ENCODE peak calls at places on chromosomes 16 and 17, in six cellular contexts. B is ELF-1; T is OCI-M1; Q is GF-D8; Z is ovary; U is naive thymus-derived CD8-positive, alpha-beta T cell. D is an unnamed sample.

GRCh38 chr17:74130841-74131240 is 72.6 kb upstream of the RPL38 start:
- DNase-seq in T (no peak), B (no peak), Q (no peak), Z (no peak), U (no peak), D (no peak)

GRCh38 chr16:21104124-21104860 is 46.4 kb downstream of the DNAH3 start:
- DNase-seq in Q (no peak), T (no peak), U (no peak), Z (no peak), B (no peak), D (no peak)

GRCh38 chr17:78356163-78356713 is 3.6 kb downstream of the SOCS3 start:
- DNase-seq in U (peak), T (peak), Q (no peak), B (peak), Z (no peak), D (peak)

GRCh38 chr16:28531777-28532744 is 6.7 kb downstream of the NUPR1 start:
- DNase-seq in U (no peak), Q (no peak), Z (no peak), T (peak), B (peak), D (no peak)

GRCh38 chr17:29179232-29180036 is 764 bp downstream of the MYO18A start:
- DNase-seq in U (no peak), Z (peak), Q (no peak), T (peak), B (peak), D (peak)

GRCh38 chr16:8496364-8496763 is 93.9 kb downstream of the TMEM114 start:
- DNase-seq in T (no peak), Q (no peak), B (no peak), Z (no peak), U (no peak), D (no peak)

GRCh38 chr16:48317614-48318013 is 67.6 kb downstream of the SIAH1 start:
- DNase-seq in Q (no peak), Z (no peak), U (no peak), B (no peak), T (peak), D (no peak)

GRCh38 chr16:22007159-22007508 is 777 bp upstream of the MOSMO start:
- DNase-seq in Z (no peak), B (no peak), U (no peak), Q (no peak), T (no peak), D (no peak)

GRCh38 chr17:15744885-15745284 is 12.8 kb downstream of the TBC1D26 start:
- DNase-seq in Q (no peak), T (no peak), Z (no peak), U (no peak), B (peak), D (no peak)

GRCh38 chr17:81396722-81397313 is 1.6 kb downstream of the BAHCC1 start:
- DNase-seq in U (peak), Z (no peak), B (peak), Q (no peak), T (no peak), D (no peak)

GRCh38 chr17:80529104-80529903 is 15.3 kb upstream of the RPTOR start:
- DNase-seq in Z (no peak), B (no peak), T (no peak), Q (no peak), U (no peak), D (no peak)

GRCh38 chr17:29110372-29110757 is 67.4 kb downstream of the PIPOX start:
- DNase-seq in T (no peak), Z (no peak), Q (no peak), B (no peak), U (no peak), D (no peak)

GRCh38 chr17:81513669-81514484 is 1.3 kb upstream of the ACTG1 start:
- DNase-seq in T (no peak), U (peak), B (peak), Z (peak), Q (peak), D (peak)

GRCh38 chr17:42879596-42879985 is 21.0 kb upstream of the G6PC1 start:
- DNase-seq in Q (no peak), U (no peak), B (no peak), Z (no peak), T (no peak), D (no peak)

GRCh38 chr17:32609085-32609484 is 122.3 kb downstream of the CDK5R1 start:
- DNase-seq in Z (no peak), T (peak), B (no peak), U (peak), Q (peak), D (peak)

GRCh38 chr17:79826210-79826680 is 13.0 kb downstream of the CBX4 start:
- DNase-seq in T (peak), Z (no peak), Q (peak), B (no peak), U (no peak), D (no peak)

GRCh38 chr16:13913374-13914292 is 6.3 kb upstream of the ERCC4 start:
- DNase-seq in T (no peak), B (no peak), Z (no peak), U (no peak), Q (no peak), D (no peak)

GRCh38 chr17:7034955-7035590 is 742 bp upstream of the SLC16A13 start:
- DNase-seq in Q (no peak), T (no peak), Z (no peak), U (peak), B (no peak), D (no peak)

GRCh38 chr17:79702071-79702470 is 28.7 kb upstream of the ENPP7 start:
- DNase-seq in U (no peak), Q (no peak), B (peak), T (no peak), Z (no peak), D (no peak)

GRCh38 chr17:31392002-31392855 is 754 bp downstream of the RAB11FIP4 start:
- DNase-seq in Q (no peak), Z (peak), T (no peak), B (no peak), U (no peak), D (no peak)

GRCh38 chr17:18076941-18077340 is 10.8 kb upstream of the DRG2 start:
- DNase-seq in B (no peak), Z (no peak), Q (no peak), T (no peak), U (no peak), D (no peak)

GRCh38 chr17:16939271-16939576 is 32.7 kb downstream of the TNFRSF13B start:
- DNase-seq in T (no peak), U (no peak), Z (no peak), B (no peak), Q (no peak), D (no peak)

GRCh38 chr16:89197633-89198416 is 2.5 kb downstream of the SLC22A31 start:
- DNase-seq in Q (no peak), U (no peak), Z (no peak), B (no peak), T (no peak), D (no peak)

GRCh38 chr16:70582280-70582978 is 58.8 kb downstream of the SF3B3 start:
- DNase-seq in Z (no peak), U (no peak), Q (no peak), B (peak), T (peak), D (peak)

GRCh38 chr16:24538756-24539294 is 541 bp upstream of the RBBP6 start:
- DNase-seq in Z (no peak), T (peak), Q (peak), U (no peak), B (no peak), D (peak)